ENCODE peak calls at places on chromosomes 4 and X, in ten cellular contexts. U is HepG2, L is transverse colon, Y is uterus, C is tibial nerve, I is breast epithelium, K is HCT116, H is stomach, S is adrenal gland, J is heart left ventricle. N is an unnamed sample. For H3K4me1, the result is how much of the 10 kb centered on the place peaks cover.

GRCh38 chr4:53227451-53227850 is 138.4 kb downstream of the SCFD2 start:
- DNase-seq in U (no peak), L (no peak), Y (no peak), C (no peak), I (no peak), K (no peak), H (no peak), S (no peak), J (no peak), N (no peak)

GRCh38 chrX:131816551-131817136 is 206.5 kb upstream of the STK26 start:
- DNase-seq in U (no peak), L (peak), Y (peak), C (no peak), I (no peak), K (no peak), H (peak), S (peak), J (peak), N (peak)

GRCh38 chrX:63513825-63514574 is 162.9 kb upstream of the SPIN4 start:
- DNase-seq in U (no peak), L (no peak), Y (peak), C (peak), I (no peak), K (no peak), H (no peak), S (peak), J (peak), N (peak)

GRCh38 chrX:121260568-121261240 is 213.3 kb downstream of the GLUD2 start:
- DNase-seq in U (no peak), L (no peak), Y (no peak), C (no peak), I (no peak), K (no peak), H (no peak), S (no peak), J (no peak), N (no peak)

GRCh38 chrX:133250184-133251080 is 32.3 kb upstream of the TFDP3 start:
- DNase-seq in U (peak), L (no peak), Y (no peak), C (no peak), I (no peak), K (no peak), H (no peak), S (no peak), J (no peak), N (no peak)

GRCh38 chrX:100995469-100995868 is 26.0 kb downstream of the ARL13A start:
- DNase-seq in U (peak), L (no peak), Y (no peak), C (no peak), I (no peak), K (peak), H (no peak), S (no peak), J (no peak), N (peak)

GRCh38 chr4:136768213-136768924 is 763.9 kb downstream of the PCDH18 start:
- DNase-seq in U (no peak), L (no peak), Y (no peak), C (no peak), I (no peak), K (no peak), H (no peak), S (no peak), J (no peak), N (no peak)

GRCh38 chrX:97119474-97120109 is 235.9 kb downstream of the RPA4 start:
- DNase-seq in U (no peak), L (no peak), Y (no peak), C (no peak), I (no peak), K (no peak), H (no peak), S (no peak), J (no peak), N (no peak)

GRCh38 chr4:100288167-100288566 is 97.9 kb upstream of the DDIT4L start:
- DNase-seq in U (no peak), L (no peak), Y (no peak), C (no peak), I (no peak), K (no peak), H (no peak), S (no peak), J (no peak), N (no peak)

GRCh38 chr4:183256756-183257385 is 63.2 kb downstream of the CLDN22 start:
- DNase-seq in U (peak), L (peak), Y (peak), C (no peak), I (no peak), K (peak), H (peak), S (peak), J (peak), N (peak)

GRCh38 chrX:114798902-114799301 is 215.0 kb downstream of the HTR2C start:
- DNase-seq in U (no peak), L (no peak), Y (no peak), C (no peak), I (no peak), K (peak), H (no peak), S (no peak), J (no peak), N (no peak)

GRCh38 chrX:63959975-63960374 is 175.0 kb upstream of the ARHGEF9 start:
- DNase-seq in U (no peak), L (no peak), Y (no peak), C (no peak), I (no peak), K (no peak), H (no peak), S (no peak), J (no peak), N (no peak)

GRCh38 chr4:3851881-3852280 is 85.7 kb downstream of the ADRA2C start:
- DNase-seq in U (no peak), L (no peak), Y (no peak), C (no peak), I (no peak), K (no peak), H (no peak), S (no peak), J (no peak), N (no peak)

GRCh38 chr4:102324725-102325124 is 20.6 kb downstream of the SLC39A8 start:
- DNase-seq in U (no peak), L (no peak), Y (no peak), C (no peak), I (no peak), K (no peak), H (no peak), S (no peak), J (no peak), N (no peak)

GRCh38 chr4:120977435-120977997 is 55.0 kb upstream of the PRDM5 start:
- DNase-seq in U (peak), L (peak), Y (no peak), C (no peak), I (no peak), K (peak), H (no peak), S (peak), J (no peak), N (no peak)

GRCh38 chr4:136748165-136748564 is 784.1 kb downstream of the PCDH18 start:
- DNase-seq in U (no peak), L (no peak), Y (no peak), C (no peak), I (no peak), K (no peak), H (no peak), S (no peak), J (no peak), N (no peak)

GRCh38 chrX:21373637-21374162 is 518 bp upstream of the CNKSR2 start:
- DNase-seq in U (no peak), L (no peak), Y (no peak), C (no peak), I (no peak), K (no peak), H (no peak), S (no peak), J (peak), N (no peak)

GRCh38 chrX:118181030-118181429 is 64.4 kb upstream of the KLHL13 start:
- DNase-seq in U (no peak), L (no peak), Y (no peak), C (no peak), I (no peak), K (no peak), H (no peak), S (peak), J (no peak), N (no peak)

GRCh38 chr4:15479913-15480185 is 10.2 kb downstream of the CC2D2A start:
- DNase-seq in U (no peak), L (no peak), Y (no peak), C (no peak), I (no peak), K (no peak), H (no peak), S (peak), J (no peak), N (no peak)

GRCh38 chr4:168917150-168917779 is 92.8 kb downstream of the CBR4 start:
- DNase-seq in U (peak), L (no peak), Y (no peak), C (no peak), I (no peak), K (peak), H (no peak), S (no peak), J (no peak), N (no peak)

GRCh38 chr4:74311696-74312313 is 3.5 kb downstream of the EPGN start:
- DNase-seq in U (peak), L (no peak), Y (no peak), C (no peak), I (no peak), K (peak), H (no peak), S (peak), J (no peak), N (no peak)

GRCh38 chr4:121411151-121411744 is 30.4 kb upstream of the QRFPR start:
- DNase-seq in U (no peak), L (no peak), Y (no peak), C (no peak), I (no peak), K (no peak), H (no peak), S (no peak), J (no peak), N (no peak)

GRCh38 chrX:1452497-1453389 is at the start of gene ASMTL:
- DNase-seq in U (peak), L (peak), Y (peak), C (peak), I (peak), K (peak), H (peak), S (peak), J (peak), N (peak)

GRCh38 chrX:1453951-1454785 is 1.5 kb upstream of the ASMTL start:
- DNase-seq in U (peak), L (peak), Y (peak), C (peak), I (peak), K (peak), H (peak), S (peak), J (peak), N (peak)

GRCh38 chrX:1451251-1451675 is 1.4 kb downstream of the ASMTL start:
- DNase-seq in U (no peak), L (no peak), Y (no peak), C (no peak), I (no peak), K (no peak), H (no peak), S (no peak), J (peak), N (no peak)

GRCh38 chrX:1451676-1452496 is 823 bp downstream of the ASMTL start:
- DNase-seq in U (no peak), L (peak), Y (peak), C (no peak), I (no peak), K (no peak), H (peak), S (no peak), J (peak), N (peak)

DNA sequence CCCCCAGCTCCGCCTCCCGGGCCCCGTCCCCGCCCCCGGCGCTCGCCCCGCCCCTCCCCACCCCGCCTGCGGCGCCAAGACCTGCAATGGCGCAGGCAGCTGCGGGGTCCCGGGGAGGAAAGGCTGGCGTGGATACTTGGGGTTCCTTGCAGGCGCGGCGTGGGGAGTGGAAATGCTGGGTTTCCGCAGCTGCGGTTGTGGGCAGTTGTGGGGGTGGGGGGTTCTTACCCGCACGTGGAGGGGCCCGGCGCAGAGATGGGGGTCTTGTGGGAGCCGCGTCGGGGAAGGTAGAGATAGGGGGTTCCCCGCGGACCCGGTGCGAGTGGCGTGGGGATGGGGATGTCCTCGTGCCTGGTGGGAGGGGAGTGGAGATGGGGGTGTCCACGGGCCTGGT is 678 bp upstream of the ASMTL start:
- DNase-seq in U (no peak), L (no peak), Y (no peak), C (no peak), I (no peak), K (no peak), H (no peak), S (no peak), J (no peak), N (no peak)
- TF ChIP-seq POLR2A in U (peak), L (peak), Y (peak), C (no peak), I (no peak), K (no peak), H (no peak), S (no peak), J (no peak), N (no peak)

GRCh38 chrX:13090261-13091110 is 46.1 kb upstream of the FAM9C start:
- DNase-seq in U (peak), L (no peak), Y (no peak), C (no peak), I (no peak), K (no peak), H (no peak), S (peak), J (no peak), N (no peak)
- H3K4me1 ChIP-seq in U (under half), L (under half), Y (under half), C (under half), I (under half), K (under half), H (under half), S (under half), J (under half), N (under half)

DNA sequence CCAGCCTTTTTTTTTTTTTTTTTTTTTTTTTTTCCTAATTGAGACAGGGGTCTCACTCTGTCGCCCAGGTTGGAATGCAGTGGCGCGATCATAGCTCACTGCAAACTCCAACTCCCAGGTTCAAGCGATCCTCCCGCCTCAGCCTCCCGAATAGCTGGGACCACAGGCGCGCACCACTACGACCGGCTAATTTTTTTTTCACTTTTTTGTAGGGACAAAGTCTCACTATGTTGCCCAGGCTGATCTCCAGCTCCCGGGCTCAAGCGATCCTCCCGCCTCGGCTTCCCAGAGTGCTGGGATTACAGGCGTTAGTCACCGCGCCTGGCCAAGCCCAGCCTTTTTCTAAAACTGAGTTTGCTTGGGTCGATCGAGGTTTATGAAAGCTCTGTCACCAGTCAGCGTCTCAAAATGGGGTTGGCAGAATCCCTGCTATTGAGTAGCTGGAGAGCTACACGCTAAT is 1.3 kb upstream of the OTUD5 start:
- DNase-seq in U (peak), L (peak), Y (peak), C (no peak), I (peak), K (no peak), H (peak), S (peak), J (peak), N (peak)
- TF ChIP-seq POLR2A in U (no peak), L (no peak), Y (no peak), C (no peak), I (no peak), K (no peak), H (no peak), S (no peak), J (no peak), N (no peak)

DNA sequence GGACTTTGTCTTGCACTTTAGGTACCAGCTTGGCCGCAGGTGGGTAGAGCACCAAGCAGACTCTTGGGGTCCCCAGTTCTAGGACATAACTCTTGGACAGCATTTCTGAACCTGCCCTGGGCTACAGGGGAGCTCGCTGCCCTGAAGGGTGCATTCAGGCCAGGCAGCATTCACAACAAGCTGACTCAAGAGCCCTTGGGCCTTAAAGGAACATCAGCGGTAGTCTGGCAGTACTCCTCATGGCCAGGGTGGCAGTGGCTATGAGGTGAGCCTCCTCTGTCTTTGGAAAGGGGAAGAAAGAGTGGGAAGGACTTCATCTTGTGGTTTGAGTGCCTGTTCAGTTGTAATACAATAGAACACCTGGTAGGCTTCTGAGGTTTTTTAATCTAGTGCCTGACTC is 24.8 kb upstream of the SMARCA5 start:
- DNase-seq in U (no peak), L (no peak), Y (no peak), C (no peak), I (no peak), K (no peak), H (no peak), S (no peak), J (no peak), N (no peak)
- H3K4me1 ChIP-seq in U (under half), L (under half), Y (under half), C (under half), I (under half), K (under half), H (under half), S (under half), J (under half), N (under half)

GRCh38 chr4:87422104-87423052 is at the start of gene NUDT9:
- DNase-seq in U (peak), L (peak), Y (peak), C (peak), I (peak), K (peak), H (peak), S (peak), J (peak), N (peak)

GRCh38 chr4:87414806-87415205 is 7.6 kb upstream of the NUDT9 start:
- DNase-seq in U (no peak), L (no peak), Y (no peak), C (no peak), I (no peak), K (no peak), H (no peak), S (no peak), J (no peak), N (no peak)

GRCh38 chr4:87419578-87420249 is 2.7 kb upstream of the NUDT9 start:
- DNase-seq in U (peak), L (no peak), Y (no peak), C (no peak), I (no peak), K (no peak), H (no peak), S (no peak), J (no peak), N (no peak)

GRCh38 chr4:87420431-87420830 is 1.9 kb upstream of the NUDT9 start:
- DNase-seq in U (no peak), L (no peak), Y (no peak), C (no peak), I (no peak), K (no peak), H (no peak), S (no peak), J (no peak), N (no peak)

DNA sequence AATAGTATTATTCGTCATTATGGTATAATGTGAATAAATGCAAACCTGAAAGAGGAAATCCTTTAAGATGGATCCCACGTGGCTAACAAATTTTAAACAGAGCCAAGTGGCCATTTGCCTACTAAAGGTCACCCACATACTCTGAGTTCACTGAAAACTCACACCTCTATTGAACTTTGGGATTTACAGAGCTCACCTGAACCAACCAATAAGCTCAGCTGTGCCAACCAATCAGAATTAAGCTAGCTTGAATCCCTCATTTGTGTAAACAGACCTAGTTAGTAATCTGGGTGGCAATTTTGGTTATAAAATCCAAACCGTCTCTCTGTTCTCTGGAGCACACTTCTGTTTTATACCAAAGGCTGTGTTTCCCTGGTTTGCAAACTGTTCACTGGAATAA is 5.4 kb upstream of the NUDT9 start:
- DNase-seq in U (peak), L (no peak), Y (no peak), C (no peak), I (no peak), K (no peak), H (no peak), S (no peak), J (no peak), N (no peak)
- TF ChIP-seq POLR2A in U (no peak), L (no peak), Y (no peak), C (no peak), I (no peak), K (no peak), H (no peak), S (no peak), J (no peak), N (no peak)

GRCh38 chr4:86977621-86978184 is 42.9 kb downstream of the AFF1 start:
- DNase-seq in U (peak), L (peak), Y (no peak), C (no peak), I (no peak), K (peak), H (no peak), S (no peak), J (no peak), N (no peak)

GRCh38 chr4:86976801-86977485 is 42.1 kb downstream of the AFF1 start:
- DNase-seq in U (no peak), L (no peak), Y (no peak), C (no peak), I (no peak), K (no peak), H (no peak), S (no peak), J (no peak), N (no peak)

GRCh38 chr4:86980230-86980629 is 45.4 kb downstream of the AFF1 start:
- DNase-seq in U (no peak), L (no peak), Y (no peak), C (no peak), I (no peak), K (no peak), H (no peak), S (no peak), J (no peak), N (no peak)

GRCh38 chr4:86975927-86976326 is 41.1 kb downstream of the AFF1 start:
- DNase-seq in U (no peak), L (no peak), Y (no peak), C (no peak), I (no peak), K (no peak), H (no peak), S (no peak), J (no peak), N (no peak)

DNA sequence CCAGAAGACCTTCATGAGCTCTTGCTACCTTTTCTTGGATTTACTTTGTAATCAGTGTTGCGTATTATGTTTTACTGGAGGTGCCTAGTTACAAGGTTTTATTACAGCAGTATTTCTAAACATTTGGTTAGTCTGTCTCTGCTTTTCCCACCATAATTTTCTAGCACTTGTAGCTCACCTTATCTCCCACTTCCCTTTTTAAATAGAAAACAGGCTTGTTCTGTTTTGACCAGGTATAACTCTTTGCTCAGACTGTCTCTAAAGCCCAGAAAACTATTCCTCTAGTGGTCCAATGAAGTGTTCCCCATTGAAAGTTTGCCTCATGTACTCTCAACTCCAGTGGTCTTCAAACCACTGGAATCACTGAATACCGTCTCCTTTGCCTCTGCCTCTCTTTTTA is 43.9 kb downstream of the AFF1 start:
- DNase-seq in U (no peak), L (no peak), Y (no peak), C (no peak), I (no peak), K (no peak), H (no peak), S (no peak), J (no peak), N (no peak)
- H3K4me1 ChIP-seq in U (half or more), L (under half), Y (under half), C (under half), I (under half), K (under half), H (under half), S (under half), J (under half), N (under half)

GRCh38 chr4:159159611-159160010 is 56.7 kb downstream of the RAPGEF2 start:
- DNase-seq in U (no peak), L (no peak), Y (no peak), C (no peak), I (no peak), K (no peak), H (no peak), S (no peak), J (no peak), N (no peak)

GRCh38 chr4:159155119-159155518 is 52.2 kb downstream of the RAPGEF2 start:
- DNase-seq in U (no peak), L (no peak), Y (no peak), C (no peak), I (no peak), K (no peak), H (no peak), S (no peak), J (no peak), N (no peak)

GRCh38 chr4:159160242-159160641 is 57.4 kb downstream of the RAPGEF2 start:
- DNase-seq in U (no peak), L (no peak), Y (no peak), C (no peak), I (no peak), K (no peak), H (no peak), S (no peak), J (no peak), N (no peak)

GRCh38 chr4:159158989-159159388 is 56.1 kb downstream of the RAPGEF2 start:
- DNase-seq in U (no peak), L (no peak), Y (no peak), C (no peak), I (no peak), K (no peak), H (no peak), S (no peak), J (no peak), N (no peak)

GRCh38 chr4:159158083-159158617 is 55.3 kb downstream of the RAPGEF2 start:
- DNase-seq in U (no peak), L (no peak), Y (no peak), C (no peak), I (no peak), K (no peak), H (no peak), S (no peak), J (no peak), N (no peak)
- TF ChIP-seq POLR2A in U (no peak), L (no peak), Y (no peak), C (no peak), I (no peak), K (no peak), H (no peak), S (no peak), J (no peak), N (no peak)